ENCODE peak calls at places on chromosomes 3 and 15, in four cellular contexts. E, G, Z and V are unnamed samples.

GRCh38 chr3:57164606-57165573 is at the start of gene IL17RD:
- DNase-seq in Z (peak; percentile 58), G (peak; percentile 52), E (peak; percentile 86), V (no peak)

GRCh38 chr3:39323454-39323853 is 6.1 kb upstream of the CCR8 start:
- DNase-seq in G (no peak), E (no peak), Z (no peak), V (no peak)

GRCh38 chr3:110077093-110077492 is 739.7 kb upstream of the DPPA4 start:
- DNase-seq in Z (no peak), G (no peak), E (no peak), V (no peak)

GRCh38 chr3:110810356-110810755 is 261.3 kb upstream of the NECTIN3 start:
- DNase-seq in Z (no peak), E (no peak), G (no peak), V (no peak)

GRCh38 chr3:150921207-150921606 is 16.0 kb upstream of the MINDY4B start:
- DNase-seq in E (no peak), G (no peak), Z (no peak), V (no peak)

GRCh38 chr3:3015472-3016089 is 94.6 kb downstream of the IL5RA start:
- DNase-seq in G (peak; percentile 31), Z (peak; percentile 8), E (peak; percentile 79), V (no peak)

GRCh38 chr15:34795267-34796081 is at the start of gene ACTC1:
- DNase-seq in G (no peak), Z (no peak), E (no peak), V (no peak)

GRCh38 chr15:33737687-33738606 is 230.3 kb upstream of the CHRM5 start:
- DNase-seq in G (peak; percentile 16), E (peak; percentile 74), Z (peak; percentile 16), V (peak; percentile 12)

GRCh38 chr15:27059610-27060202 is 88.7 kb downstream of the GABRG3 start:
- DNase-seq in Z (peak; percentile 0), G (peak; percentile 24), E (peak; percentile 85), V (no peak)

GRCh38 chr3:113536627-113537101 is 4.3 kb downstream of the SIDT1 start:
- DNase-seq in G (no peak), Z (no peak), E (no peak), V (no peak)

GRCh38 chr3:411183-411681 is 214.7 kb downstream of the CHL1 start:
- DNase-seq in E (no peak), Z (no peak), G (no peak), V (no peak)

GRCh38 chr15:76056931-76057330 is 2.9 kb upstream of the TMEM266 start:
- DNase-seq in E (no peak), G (peak; percentile 12), Z (no peak), V (no peak)

GRCh38 chr3:105040026-105040622 is 326.6 kb upstream of the ALCAM start:
- DNase-seq in Z (no peak), G (no peak), E (no peak), V (no peak)

GRCh38 chr3:191499307-191500125 is 38.6 kb downstream of the PYDC2 start:
- DNase-seq in Z (no peak), G (peak; percentile 68), E (no peak), V (no peak)

GRCh38 chr15:67839929-67840746 is at the start of gene RNU6-1:
- DNase-seq in G (peak; percentile 94), Z (peak; percentile 81), E (peak; percentile 95), V (peak; percentile 97)

GRCh38 chr3:45123030-45123429 is 23.1 kb downstream of the CDCP1 start:
- DNase-seq in E (no peak), G (no peak), Z (no peak), V (no peak)

GRCh38 chr15:98894312-98894711 is 113.3 kb downstream of the PGPEP1L start:
- DNase-seq in Z (no peak), G (no peak), E (no peak), V (no peak)

GRCh38 chr15:69489101-69489571 is 36.5 kb downstream of the RPLP1 start:
- DNase-seq in E (no peak), G (peak; percentile 48), Z (no peak), V (no peak)